ENCODE peak calls at places on chromosomes 6 and 20, in five cellular contexts. One of them, this sample, is unnamed.

GRCh38 chr20:19593762-19594161 is 164.3 kb upstream of the RIN2 start:
- DNase-seq in ovary: no peak
- DNase-seq in HT-29: no peak
- DNase-seq in NCI-H1048: no peak
- DNase-seq in cardiac fibroblast: no peak
- DNase-seq in this sample: no peak

GRCh38 chr6:35139924-35140524 is 1.1 kb downstream of the TCP11 start:
- DNase-seq in ovary: peak
- DNase-seq in HT-29: peak
- DNase-seq in NCI-H1048: peak
- DNase-seq in cardiac fibroblast: peak
- DNase-seq in this sample: peak

GRCh38 chr6:99603421-99604160 is 3.0 kb upstream of the PRDM13 start:
- DNase-seq in ovary: no peak
- DNase-seq in HT-29: no peak
- DNase-seq in NCI-H1048: no peak
- DNase-seq in cardiac fibroblast: peak
- DNase-seq in this sample: no peak

GRCh38 chr6:145539831-145540230 is 195.5 kb downstream of the EPM2A start:
- DNase-seq in ovary: no peak
- DNase-seq in HT-29: no peak
- DNase-seq in NCI-H1048: no peak
- DNase-seq in cardiac fibroblast: no peak
- DNase-seq in this sample: no peak

GRCh38 chr20:59402697-59403096 is 102.3 kb downstream of the EDN3 start:
- DNase-seq in ovary: no peak
- DNase-seq in HT-29: no peak
- DNase-seq in NCI-H1048: no peak
- DNase-seq in cardiac fibroblast: no peak
- DNase-seq in this sample: no peak

GRCh38 chr6:163031931-163032330 is 304.2 kb downstream of the PACRG start:
- DNase-seq in ovary: no peak
- DNase-seq in HT-29: no peak
- DNase-seq in NCI-H1048: no peak
- DNase-seq in cardiac fibroblast: no peak
- DNase-seq in this sample: no peak

GRCh38 chr20:37856932-37857660 is 45.8 kb upstream of the VSTM2L start:
- DNase-seq in ovary: no peak
- DNase-seq in HT-29: no peak
- DNase-seq in NCI-H1048: no peak
- DNase-seq in cardiac fibroblast: peak
- DNase-seq in this sample: no peak

GRCh38 chr20:33575302-33575701 is 85.4 kb downstream of the CBFA2T2 start:
- DNase-seq in ovary: no peak
- DNase-seq in HT-29: no peak
- DNase-seq in NCI-H1048: no peak
- DNase-seq in cardiac fibroblast: peak
- DNase-seq in this sample: no peak

GRCh38 chr6:119957195-119957594 is 607.6 kb upstream of the MAN1A1 start:
- DNase-seq in ovary: no peak
- DNase-seq in HT-29: no peak
- DNase-seq in NCI-H1048: no peak
- DNase-seq in cardiac fibroblast: no peak
- DNase-seq in this sample: no peak

GRCh38 chr6:4352731-4353130 is 217.4 kb upstream of the ECI2 start:
- DNase-seq in ovary: no peak
- DNase-seq in HT-29: no peak
- DNase-seq in NCI-H1048: no peak
- DNase-seq in cardiac fibroblast: peak
- DNase-seq in this sample: no peak

GRCh38 chr6:39962831-39963230 is 28.6 kb upstream of the MOCS1 start:
- DNase-seq in ovary: no peak
- DNase-seq in HT-29: no peak
- DNase-seq in NCI-H1048: no peak
- DNase-seq in cardiac fibroblast: no peak
- DNase-seq in this sample: no peak

GRCh38 chr6:149033454-149034241 is 283.9 kb upstream of the TAB2 start:
- DNase-seq in ovary: no peak
- DNase-seq in HT-29: no peak
- DNase-seq in NCI-H1048: no peak
- DNase-seq in cardiac fibroblast: no peak
- DNase-seq in this sample: no peak

GRCh38 chr6:18488526-18489270 is 101.5 kb downstream of the RNF144B start:
- DNase-seq in ovary: no peak
- DNase-seq in HT-29: no peak
- DNase-seq in NCI-H1048: no peak
- DNase-seq in cardiac fibroblast: no peak
- DNase-seq in this sample: no peak

GRCh38 chr6:110095101-110095500 is 84.4 kb downstream of the WASF1 start:
- DNase-seq in ovary: no peak
- DNase-seq in HT-29: no peak
- DNase-seq in NCI-H1048: no peak
- DNase-seq in cardiac fibroblast: peak
- DNase-seq in this sample: no peak

GRCh38 chr20:40686893-40687292 is 2.1 kb downstream of the MAFB start:
- DNase-seq in ovary: no peak
- DNase-seq in HT-29: no peak
- DNase-seq in NCI-H1048: no peak
- DNase-seq in cardiac fibroblast: peak
- DNase-seq in this sample: no peak

GRCh38 chr6:81450180-81450579 is 302.3 kb downstream of the TENT5A start:
- DNase-seq in ovary: no peak
- DNase-seq in HT-29: peak
- DNase-seq in NCI-H1048: no peak
- DNase-seq in cardiac fibroblast: peak
- DNase-seq in this sample: no peak

GRCh38 chr6:1609662-1610496 is at the start of gene FOXC1:
- DNase-seq in ovary: peak
- DNase-seq in HT-29: peak
- DNase-seq in NCI-H1048: peak
- DNase-seq in cardiac fibroblast: peak
- DNase-seq in this sample: peak

GRCh38 chr6:160121981-160122380 is 366 bp downstream of the SLC22A1 start:
- DNase-seq in ovary: no peak
- DNase-seq in HT-29: no peak
- DNase-seq in NCI-H1048: no peak
- DNase-seq in cardiac fibroblast: no peak
- DNase-seq in this sample: no peak

GRCh38 chr6:75752365-75752764 is 3.3 kb downstream of the MYO6 start:
- DNase-seq in ovary: no peak
- DNase-seq in HT-29: peak
- DNase-seq in NCI-H1048: no peak
- DNase-seq in cardiac fibroblast: no peak
- DNase-seq in this sample: no peak

GRCh38 chr20:58691773-58692578 is 624 bp upstream of the NPEPL1 start:
- DNase-seq in ovary: peak
- DNase-seq in HT-29: no peak
- DNase-seq in NCI-H1048: no peak
- DNase-seq in cardiac fibroblast: peak
- DNase-seq in this sample: peak

GRCh38 chr20:3661060-3661820 is 2.0 kb downstream of the GFRA4 start:
- DNase-seq in ovary: no peak
- DNase-seq in HT-29: no peak
- DNase-seq in NCI-H1048: no peak
- DNase-seq in cardiac fibroblast: no peak
- DNase-seq in this sample: peak

GRCh38 chr6:87102296-87102695 is 7.4 kb upstream of the CGA start:
- DNase-seq in ovary: no peak
- DNase-seq in HT-29: no peak
- DNase-seq in NCI-H1048: no peak
- DNase-seq in cardiac fibroblast: no peak
- DNase-seq in this sample: no peak

GRCh38 chr20:326645-327031 is 1.3 kb downstream of the SOX12 start:
- DNase-seq in ovary: no peak
- DNase-seq in HT-29: no peak
- DNase-seq in NCI-H1048: no peak
- DNase-seq in cardiac fibroblast: peak
- DNase-seq in this sample: peak

GRCh38 chr6:107616776-107617175 is 126.9 kb downstream of the SOBP start:
- DNase-seq in ovary: no peak
- DNase-seq in HT-29: no peak
- DNase-seq in NCI-H1048: no peak
- DNase-seq in cardiac fibroblast: no peak
- DNase-seq in this sample: no peak